ENCODE peak calls at places on chromosomes 6 and 20, in six cellular contexts. G is heart left ventricle; Z is activated CD8-positive, alpha-beta memory T cell treated with anti-CD3 and anti-CD28 coated beads, Interleukin-2, amount 50 U/mL, for 48 hours; Y is sciatic nerve; M is omental fat pad; Q is ACHN. J is an unnamed sample.

GRCh38 chr6:282867-283416 is 9.3 kb upstream of the DUSP22 start:
- DNase-seq in G (no peak), Z (no peak), Y (no peak), M (no peak), Q (no peak), J (no peak)

GRCh38 chr20:45359069-45359405 is 3.9 kb upstream of the SYS1 start:
- DNase-seq in G (peak), Z (no peak), Y (peak), M (no peak), Q (no peak), J (no peak)

GRCh38 chr6:77292564-77293546 is 170.4 kb downstream of the HTR1B start:
- DNase-seq in G (no peak), Z (no peak), Y (no peak), M (no peak), Q (peak), J (no peak)

GRCh38 chr6:43628392-43629103 is 516 bp downstream of the GTPBP2 start:
- DNase-seq in G (peak), Z (peak), Y (peak), M (no peak), Q (peak), J (peak)

GRCh38 chr6:65259080-65259479 is 447.9 kb downstream of the EYS start:
- DNase-seq in G (no peak), Z (no peak), Y (no peak), M (no peak), Q (peak), J (no peak)

GRCh38 chr6:168155193-168155592 is 76.2 kb upstream of the FRMD1 start:
- DNase-seq in G (peak), Z (peak), Y (no peak), M (no peak), Q (no peak), J (no peak)

GRCh38 chr20:61922936-61923335 is 142.7 kb downstream of the TAF4 start:
- DNase-seq in G (no peak), Z (no peak), Y (no peak), M (no peak), Q (no peak), J (no peak)

GRCh38 chr6:151060096-151060741 is 179.5 kb upstream of the AKAP12 start:
- DNase-seq in G (no peak), Z (peak), Y (no peak), M (no peak), Q (peak), J (no peak)

GRCh38 chr20:50121858-50122271 is 8.9 kb upstream of the UBE2V1 start:
- DNase-seq in G (no peak), Z (no peak), Y (no peak), M (no peak), Q (no peak), J (no peak)

GRCh38 chr6:135358251-135358821 is 139.2 kb downstream of the AHI1 start:
- DNase-seq in G (no peak), Z (no peak), Y (no peak), M (no peak), Q (no peak), J (no peak)

GRCh38 chr6:118565317-118565960 is 17.3 kb downstream of the PLN start:
- DNase-seq in G (no peak), Z (no peak), Y (no peak), M (no peak), Q (peak), J (no peak)

GRCh38 chr6:41921712-41921998 is 356 bp downstream of the BYSL start:
- DNase-seq in G (no peak), Z (no peak), Y (no peak), M (no peak), Q (no peak), J (no peak)

GRCh38 chr6:17905611-17906592 is 81.5 kb downstream of the KIF13A start:
- DNase-seq in G (no peak), Z (no peak), Y (no peak), M (no peak), Q (peak), J (no peak)

GRCh38 chr6:105884426-105884825 is 201.7 kb upstream of the PRDM1 start:
- DNase-seq in G (no peak), Z (no peak), Y (no peak), M (no peak), Q (no peak), J (no peak)

GRCh38 chr6:158408552-158409130 is 96.4 kb downstream of the TULP4 start:
- DNase-seq in G (peak), Z (no peak), Y (peak), M (no peak), Q (no peak), J (no peak)

GRCh38 chr6:163149535-163149848 is 265.0 kb upstream of the QKI start:
- DNase-seq in G (no peak), Z (no peak), Y (no peak), M (no peak), Q (no peak), J (no peak)

GRCh38 chr6:78952362-78952761 is 85.0 kb downstream of the IRAK1BP1 start:
- DNase-seq in G (no peak), Z (no peak), Y (no peak), M (no peak), Q (no peak), J (no peak)

GRCh38 chr20:57048027-57048869 is 218.2 kb downstream of the BMP7 start:
- DNase-seq in G (no peak), Z (peak), Y (peak), M (no peak), Q (peak), J (no peak)

GRCh38 chr6:110703906-110704594 is 111.2 kb downstream of the CDK19 start:
- DNase-seq in G (no peak), Z (no peak), Y (no peak), M (no peak), Q (no peak), J (no peak)

GRCh38 chr6:163906006-163906710 is 491.6 kb downstream of the QKI start:
- DNase-seq in G (no peak), Z (no peak), Y (no peak), M (no peak), Q (no peak), J (no peak)

GRCh38 chr20:41454250-41454649 is 87.6 kb upstream of the EMILIN3 start:
- DNase-seq in G (no peak), Z (no peak), Y (no peak), M (no peak), Q (no peak), J (no peak)

GRCh38 chr6:137089305-137089704 is 44.5 kb upstream of the IL20RA start:
- DNase-seq in G (no peak), Z (no peak), Y (no peak), M (no peak), Q (no peak), J (no peak)

GRCh38 chr20:43911066-43911465 is 3.6 kb upstream of the TOX2 start:
- DNase-seq in G (no peak), Z (peak), Y (no peak), M (no peak), Q (no peak), J (no peak)

GRCh38 chr6:44486002-44486421 is 98.5 kb downstream of the CDC5L start:
- DNase-seq in G (no peak), Z (no peak), Y (no peak), M (no peak), Q (no peak), J (no peak)

GRCh38 chr6:163186527-163186926 is 228.0 kb upstream of the QKI start:
- DNase-seq in G (no peak), Z (no peak), Y (no peak), M (no peak), Q (no peak), J (no peak)

GRCh38 chr6:26240981-26241770 is 123.8 kb upstream of the BTN3A2 start:
- DNase-seq in G (no peak), Z (peak), Y (no peak), M (no peak), Q (no peak), J (peak)

GRCh38 chr6:31771992-31772358 is 5.2 kb downstream of the VWA7 start:
- DNase-seq in G (no peak), Z (no peak), Y (no peak), M (no peak), Q (no peak), J (peak)

GRCh38 chr6:3727593-3728108 is 23.9 kb downstream of the PXDC1 start:
- DNase-seq in G (no peak), Z (no peak), Y (no peak), M (no peak), Q (no peak), J (no peak)

GRCh38 chr20:18154342-18154741 is 16.7 kb downstream of the KAT14 start:
- DNase-seq in G (no peak), Z (no peak), Y (no peak), M (no peak), Q (no peak), J (no peak)

GRCh38 chr6:138287144-138287955 is 69.1 kb upstream of the PBOV1 start:
- DNase-seq in G (no peak), Z (peak), Y (no peak), M (no peak), Q (peak), J (peak)

GRCh38 chr20:59751075-59751711 is 146.9 kb downstream of the PHACTR3 start:
- DNase-seq in G (peak), Z (peak), Y (peak), M (no peak), Q (peak), J (no peak)

GRCh38 chr6:37794825-37795224 is 24.7 kb upstream of the ZFAND3 start:
- DNase-seq in G (no peak), Z (no peak), Y (no peak), M (no peak), Q (peak), J (no peak)

GRCh38 chr20:48051810-48052491 is 266.7 kb upstream of the SULF2 start:
- DNase-seq in G (no peak), Z (no peak), Y (no peak), M (no peak), Q (peak), J (no peak)

GRCh38 chr6:34200340-34200971 is 36.2 kb upstream of the HMGA1 start:
- DNase-seq in G (no peak), Z (no peak), Y (no peak), M (no peak), Q (no peak), J (no peak)

GRCh38 chr6:16511048-16511660 is 250.1 kb downstream of the ATXN1 start:
- DNase-seq in G (no peak), Z (no peak), Y (no peak), M (no peak), Q (peak), J (peak)

GRCh38 chr6:3510178-3510577 is 53.3 kb upstream of the SLC22A23 start:
- DNase-seq in G (no peak), Z (no peak), Y (no peak), M (no peak), Q (no peak), J (no peak)

GRCh38 chr6:121055572-121056163 is 278.6 kb downstream of the TBC1D32 start:
- DNase-seq in G (no peak), Z (no peak), Y (no peak), M (no peak), Q (peak), J (peak)

GRCh38 chr20:33477386-33478234 is 12.3 kb upstream of the CBFA2T2 start:
- DNase-seq in G (no peak), Z (no peak), Y (no peak), M (no peak), Q (no peak), J (no peak)